ENCODE peak calls at places on chromosomes 3 and 15, in five cellular contexts. One of them, this sample, is unnamed.

GRCh38 chr15:64841258-64842098 is at the start of gene PLEKHO2:
- DNase-seq in fibroblast of the aortic adventitia: peak; percentile 92
- DNase-seq in HS-27A: peak; percentile 87
- DNase-seq in C1 segment of cervical spinal cord: peak; percentile 92
- DNase-seq in endothelial cell: peak; percentile 90
- DNase-seq in this sample: peak; percentile 53

GRCh38 chr15:88400591-88400990 is 66.6 kb downstream of the MRPL46 start:
- DNase-seq in C1 segment of cervical spinal cord: no peak
- DNase-seq in HS-27A: no peak
- DNase-seq in endothelial cell: no peak
- DNase-seq in fibroblast of the aortic adventitia: no peak
- DNase-seq in this sample: no peak

GRCh38 chr3:29409409-29409808 is 128.5 kb downstream of the RBMS3 start:
- DNase-seq in fibroblast of the aortic adventitia: peak; percentile 91
- DNase-seq in HS-27A: no peak
- DNase-seq in C1 segment of cervical spinal cord: no peak
- DNase-seq in endothelial cell: no peak
- DNase-seq in this sample: no peak

GRCh38 chr3:176623751-176624150 is 573.5 kb downstream of the TBL1XR1 start:
- DNase-seq in C1 segment of cervical spinal cord: no peak
- DNase-seq in HS-27A: no peak
- DNase-seq in endothelial cell: no peak
- DNase-seq in fibroblast of the aortic adventitia: no peak
- DNase-seq in this sample: no peak

GRCh38 chr15:40054746-40055575 is 16.0 kb upstream of the SRP14 start:
- DNase-seq in HS-27A: no peak
- DNase-seq in fibroblast of the aortic adventitia: peak; percentile 34
- DNase-seq in endothelial cell: no peak
- DNase-seq in C1 segment of cervical spinal cord: no peak
- DNase-seq in this sample: no peak

GRCh38 chr15:62107561-62108110 is 40.9 kb downstream of the C2CD4A start:
- DNase-seq in endothelial cell: no peak
- DNase-seq in C1 segment of cervical spinal cord: no peak
- DNase-seq in HS-27A: no peak
- DNase-seq in fibroblast of the aortic adventitia: peak; percentile 46
- DNase-seq in this sample: no peak

GRCh38 chr3:123778991-123779622 is 105.0 kb downstream of the MYLK start:
- DNase-seq in C1 segment of cervical spinal cord: peak; percentile 48
- DNase-seq in fibroblast of the aortic adventitia: peak; percentile 74
- DNase-seq in endothelial cell: no peak
- DNase-seq in HS-27A: no peak
- DNase-seq in this sample: no peak

GRCh38 chr3:13849018-13849417 is 30.9 kb downstream of the WNT7A start:
- DNase-seq in endothelial cell: no peak
- DNase-seq in fibroblast of the aortic adventitia: no peak
- DNase-seq in C1 segment of cervical spinal cord: no peak
- DNase-seq in HS-27A: no peak
- DNase-seq in this sample: no peak

GRCh38 chr3:12420393-12420792 is 63.9 kb upstream of the TSEN2 start:
- DNase-seq in C1 segment of cervical spinal cord: no peak
- DNase-seq in HS-27A: no peak
- DNase-seq in fibroblast of the aortic adventitia: peak; percentile 33
- DNase-seq in endothelial cell: no peak
- DNase-seq in this sample: no peak

GRCh38 chr15:88717342-88718017 is 78.7 kb downstream of the ISG20 start:
- DNase-seq in C1 segment of cervical spinal cord: no peak
- DNase-seq in HS-27A: no peak
- DNase-seq in fibroblast of the aortic adventitia: no peak
- DNase-seq in endothelial cell: no peak
- DNase-seq in this sample: no peak

GRCh38 chr15:87610366-87610765 is 646.2 kb downstream of the NTRK3 start:
- DNase-seq in HS-27A: peak; percentile 88
- DNase-seq in fibroblast of the aortic adventitia: peak; percentile 94
- DNase-seq in endothelial cell: no peak
- DNase-seq in C1 segment of cervical spinal cord: no peak
- DNase-seq in this sample: no peak

GRCh38 chr3:33063651-33064051 is 33.3 kb downstream of the GLB1 start:
- DNase-seq in HS-27A: no peak
- DNase-seq in fibroblast of the aortic adventitia: peak; percentile 60
- DNase-seq in C1 segment of cervical spinal cord: no peak
- DNase-seq in endothelial cell: no peak
- DNase-seq in this sample: peak; percentile 42

GRCh38 chr3:117557469-117557868 is 847.9 kb downstream of the TUSC7 start:
- DNase-seq in endothelial cell: no peak
- DNase-seq in HS-27A: no peak
- DNase-seq in fibroblast of the aortic adventitia: no peak
- DNase-seq in C1 segment of cervical spinal cord: no peak
- DNase-seq in this sample: no peak

This sample was measured in GM12878.